ENCODE peak calls at places on chromosomes 7 and 10, in six cellular contexts. L, Z, E, H, V and W are unnamed samples.

GRCh38 chr7:31052504-31052840 is 364 bp downstream of the ADCYAP1R1 start:
- DNase-seq in E (no peak), Z (no peak), L (no peak), V (no peak), H (no peak), W (no peak)

GRCh38 chr7:137880432-137880831 is 33.7 kb upstream of the DGKI start:
- DNase-seq in V (peak; percentile 89), L (no peak), E (no peak), Z (peak; percentile 77), H (peak; percentile 76), W (no peak)

GRCh38 chr7:63789378-63790176 is 209.1 kb upstream of the ZNF722 start:
- DNase-seq in Z (no peak), V (peak; percentile 90), E (no peak), H (no peak), L (no peak), W (no peak)

GRCh38 chr7:96246972-96247371 is 74.9 kb downstream of the SLC25A13 start:
- DNase-seq in V (no peak), Z (no peak), E (no peak), L (no peak), H (no peak), W (no peak)

GRCh38 chr7:100823140-100823525 is 4.2 kb downstream of the EPHB4 start:
- DNase-seq in H (no peak), L (no peak), E (no peak), V (no peak), Z (no peak), W (no peak)

GRCh38 chr7:18212308-18212707 is 184.7 kb upstream of the PRPS1L1 start:
- DNase-seq in V (no peak), Z (no peak), E (no peak), L (no peak), H (no peak), W (no peak)

GRCh38 chr7:123604739-123605138 is 3.1 kb downstream of the ASB15 start:
- DNase-seq in H (no peak), L (no peak), V (peak; percentile 6), Z (no peak), E (no peak), W (no peak)

GRCh38 chr10:102347236-102347828 is 48.2 kb upstream of the NFKB2 start:
- DNase-seq in V (peak; percentile 58), H (peak; percentile 56), Z (peak; percentile 38), E (peak; percentile 43), L (peak; percentile 31), W (peak; percentile 81)

GRCh38 chr10:88172159-88172558 is 308.7 kb downstream of the PTEN start:
- DNase-seq in V (no peak), Z (no peak), H (no peak), L (no peak), E (no peak), W (no peak)

GRCh38 chr7:75559355-75559986 is 67.4 kb downstream of the SPDYE5 start:
- DNase-seq in L (no peak), E (no peak), H (no peak), V (peak; percentile 85), Z (no peak), W (no peak)

GRCh38 chr7:105654994-105655900 is 74.0 kb upstream of the EFCAB10 start:
- DNase-seq in H (peak; percentile 57), L (no peak), Z (peak; percentile 67), V (peak; percentile 57), E (no peak), W (peak; percentile 98)

GRCh38 chr10:113716109-113717010 is 35.1 kb upstream of the PLEKHS1 start:
- DNase-seq in Z (no peak), V (no peak), E (no peak), L (no peak), H (no peak), W (no peak)

GRCh38 chr10:72330059-72330426 is 24.7 kb downstream of the DNAJB12 start:
- DNase-seq in V (no peak), L (no peak), H (no peak), E (no peak), Z (no peak), W (no peak)

GRCh38 chr10:1735562-1735961 is 1.8 kb downstream of the ADARB2 start:
- DNase-seq in E (no peak), V (no peak), Z (no peak), H (no peak), L (no peak), W (no peak)

GRCh38 chr10:103576076-103576471 is 82.6 kb downstream of the NEURL1 start:
- DNase-seq in E (no peak), L (no peak), Z (no peak), H (no peak), V (no peak), W (no peak)

GRCh38 chr7:20783716-20784310 is 2.9 kb downstream of the SP8 start:
- DNase-seq in V (no peak), H (peak; percentile 37), L (no peak), E (no peak), Z (no peak), W (peak; percentile 80)

DNA sequence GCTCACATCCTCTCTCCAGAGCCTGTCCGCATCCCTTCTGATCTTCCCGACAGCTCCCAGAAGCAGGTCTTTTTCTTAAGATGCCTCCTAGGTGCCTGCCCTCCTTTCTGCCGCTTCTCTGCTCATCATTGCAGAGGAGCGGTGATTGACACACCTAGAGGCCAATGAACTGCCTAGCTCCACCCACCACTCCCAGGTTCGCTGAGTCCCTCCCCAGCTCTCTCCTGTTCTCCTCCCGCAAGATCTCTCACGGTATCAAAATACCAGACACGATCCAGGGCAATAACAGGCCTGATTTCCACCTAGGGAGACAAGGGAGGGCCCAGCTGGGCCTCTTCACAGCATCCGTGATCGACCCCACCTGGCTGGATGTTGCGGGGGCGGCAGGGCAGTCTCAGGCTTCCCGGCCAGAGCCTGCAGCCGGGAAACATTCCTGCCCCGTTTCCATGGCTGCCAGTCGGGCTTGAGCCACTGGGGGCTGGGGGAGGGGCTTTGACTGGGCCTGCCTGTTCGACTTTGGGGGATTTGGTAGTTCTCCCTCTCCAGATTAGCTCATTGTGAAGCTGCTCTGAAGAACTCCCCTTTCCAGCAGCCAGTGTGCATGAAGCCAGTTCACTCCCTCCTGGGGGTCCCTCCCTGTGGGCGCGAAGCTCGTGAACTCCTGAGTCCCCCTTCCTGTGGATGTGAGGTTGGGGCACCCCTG is 373.5 kb downstream of the RPS24 start:
- DNase-seq in V (peak; percentile 71), E (peak; percentile 92), Z (peak; percentile 93), L (peak; percentile 96), H (peak; percentile 90), W (peak; percentile 99)
- H3K4me3 ChIP-seq in V (peak overlapping the region; percentile 62), E (peak overlapping the region; percentile 87), Z (peak overlapping the region; percentile 40), L (peak overlapping the region; percentile 42), H (peak overlapping the region; percentile 26), W (peak overlapping the region; percentile 78)

GRCh38 chr7:158467562-158467961 is 120.1 kb downstream of the PTPRN2 start:
- DNase-seq in H (no peak), Z (no peak), E (no peak), V (no peak), L (no peak), W (no peak)
- H2BK120ac ChIP-seq in H (no peak overlapping the region), Z (no peak overlapping the region), E (no peak overlapping the region), V (no peak overlapping the region), L (no peak overlapping the region), W (no peak overlapping the region)

DNA sequence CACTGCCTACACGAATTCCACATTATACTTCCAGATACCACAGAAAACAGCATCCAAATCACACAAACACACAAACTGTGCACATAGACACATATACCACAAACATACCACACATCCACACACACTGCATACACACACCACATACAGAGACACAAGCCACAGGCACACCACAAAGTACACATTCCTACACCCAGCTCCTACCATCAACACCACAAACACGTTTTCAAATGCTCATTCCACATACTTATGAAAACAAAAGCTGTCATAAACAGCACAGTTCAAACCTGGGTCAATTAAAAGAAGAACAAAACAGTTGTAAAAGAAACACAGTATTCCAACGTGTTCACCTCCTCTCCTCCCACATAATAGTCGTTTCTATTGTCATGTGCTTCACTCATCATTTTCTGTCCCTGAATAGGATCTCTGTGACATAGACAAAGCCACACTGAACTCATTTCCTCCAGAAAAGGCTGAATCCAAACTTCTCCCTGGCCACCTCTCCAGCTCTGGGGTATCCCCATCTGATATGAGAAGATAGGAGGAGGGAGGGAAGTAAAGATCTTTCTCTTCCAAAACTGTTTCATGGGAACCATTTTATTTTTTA is 89.2 kb downstream of the CXCL12 start:
- DNase-seq in H (no peak), E (no peak), V (no peak), Z (peak; percentile 17), L (no peak), W (no peak)
- H3K23ac ChIP-seq in H (no peak overlapping the region), E (peak overlapping the region; percentile 77), V (peak overlapping the region; percentile 83), Z (no peak overlapping the region), L (no peak overlapping the region), W (no peak overlapping the region)

GRCh38 chr10:21292763-21293517 is 232.5 kb downstream of the SKIDA1 start:
- DNase-seq in E (no peak), Z (peak; percentile 98), L (peak; percentile 70), H (peak; percentile 93), V (peak; percentile 94), W (peak; percentile 98)
- H3K4me3 ChIP-seq in E (peak overlapping the region; percentile 44), Z (peak overlapping the region; percentile 13), L (peak overlapping the region; percentile 36), H (peak overlapping the region; percentile 66), V (no peak overlapping the region), W (peak overlapping the region; percentile 19)

DNA sequence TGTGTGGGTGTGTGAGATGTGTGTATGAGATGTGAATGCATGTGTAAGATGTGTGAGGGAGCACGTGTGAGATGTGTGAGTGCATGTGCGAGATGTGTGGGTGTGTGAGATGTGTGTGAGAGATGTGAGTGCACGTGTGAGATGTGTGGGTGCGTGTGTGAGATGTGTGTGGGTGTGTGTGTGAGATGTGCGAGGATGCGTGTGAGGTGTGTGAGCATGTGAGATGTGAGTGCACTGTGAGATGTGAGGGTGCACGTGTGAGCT is 31.0 kb downstream of the PPIF start:
- DNase-seq in V (no peak), L (no peak), Z (no peak), E (no peak), H (no peak), W (no peak)
- H2BK120ac ChIP-seq in V (no peak overlapping the region), L (no peak overlapping the region), Z (no peak overlapping the region), E (no peak overlapping the region), H (no peak overlapping the region), W (no peak overlapping the region)